ENCODE peak calls at places on chromosomes 16 and 17, in six cellular contexts. One of them, this sample, is unnamed. For H3K36me3, the result is how much of the 10 kb centered on the place peaks cover.

GRCh38 chr17:10352866-10353265 is 19.9 kb downstream of the MYH13 start:
- DNase-seq in heart left ventricle: no peak
- DNase-seq in mammary epithelial cell: no peak
- DNase-seq in neural progenitor cell: no peak
- DNase-seq in A673: no peak
- DNase-seq in Panc1: no peak
- DNase-seq in this sample: no peak

GRCh38 chr16:29744541-29745101 is 1.2 kb downstream of the C16orf54 start:
- DNase-seq in A673: no peak
- DNase-seq in heart left ventricle: no peak
- DNase-seq in Panc1: no peak
- DNase-seq in neural progenitor cell: no peak
- DNase-seq in mammary epithelial cell: no peak
- DNase-seq in this sample: no peak

GRCh38 chr17:77886387-77886728 is 72.1 kb upstream of the TNRC6C start:
- DNase-seq in Panc1: no peak
- DNase-seq in mammary epithelial cell: peak
- DNase-seq in heart left ventricle: no peak
- DNase-seq in A673: no peak
- DNase-seq in neural progenitor cell: no peak
- DNase-seq in this sample: no peak

GRCh38 chr17:27466376-27466747 is 10.1 kb downstream of the KSR1 start:
- DNase-seq in heart left ventricle: no peak
- DNase-seq in mammary epithelial cell: no peak
- DNase-seq in neural progenitor cell: no peak
- DNase-seq in A673: no peak
- DNase-seq in Panc1: no peak
- DNase-seq in this sample: no peak

GRCh38 chr16:67311607-67312449 is 14.7 kb downstream of the KCTD19 start:
- DNase-seq in Panc1: peak
- DNase-seq in A673: peak
- DNase-seq in neural progenitor cell: no peak
- DNase-seq in heart left ventricle: no peak
- DNase-seq in mammary epithelial cell: peak
- DNase-seq in this sample: no peak

GRCh38 chr16:27315333-27316037 is 1.7 kb downstream of the IL4R start:
- DNase-seq in heart left ventricle: peak
- DNase-seq in neural progenitor cell: peak
- DNase-seq in mammary epithelial cell: peak
- DNase-seq in A673: no peak
- DNase-seq in Panc1: no peak
- DNase-seq in this sample: peak

GRCh38 chr16:65323655-65324237 is 201.9 kb upstream of the CDH11 start:
- DNase-seq in heart left ventricle: no peak
- DNase-seq in neural progenitor cell: no peak
- DNase-seq in A673: no peak
- DNase-seq in Panc1: no peak
- DNase-seq in mammary epithelial cell: no peak
- DNase-seq in this sample: no peak

GRCh38 chr16:5738586-5738985 is 641.0 kb upstream of the EEF2KMT start:
- DNase-seq in Panc1: no peak
- DNase-seq in neural progenitor cell: no peak
- DNase-seq in heart left ventricle: no peak
- DNase-seq in A673: peak
- DNase-seq in mammary epithelial cell: no peak
- DNase-seq in this sample: no peak

GRCh38 chr17:3843935-3844516 is 2.0 kb downstream of the NCBP3 start:
- DNase-seq in mammary epithelial cell: peak
- DNase-seq in neural progenitor cell: peak
- DNase-seq in A673: peak
- DNase-seq in Panc1: no peak
- DNase-seq in heart left ventricle: no peak
- DNase-seq in this sample: peak

GRCh38 chr17:59365383-59365981 is 34.0 kb downstream of the YPEL2 start:
- DNase-seq in mammary epithelial cell: no peak
- DNase-seq in neural progenitor cell: peak
- DNase-seq in A673: no peak
- DNase-seq in heart left ventricle: no peak
- DNase-seq in Panc1: no peak
- DNase-seq in this sample: no peak

GRCh38 chr17:74677558-74678466 is 34.9 kb downstream of the CD300LF start:
- DNase-seq in neural progenitor cell: no peak
- DNase-seq in A673: peak
- DNase-seq in mammary epithelial cell: no peak
- DNase-seq in heart left ventricle: peak
- DNase-seq in Panc1: no peak
- DNase-seq in this sample: no peak

GRCh38 chr16:2515180-2515803 is 1.5 kb downstream of the ATP6V0C start:
- DNase-seq in mammary epithelial cell: no peak
- DNase-seq in A673: no peak
- DNase-seq in Panc1: no peak
- DNase-seq in heart left ventricle: peak
- DNase-seq in neural progenitor cell: no peak
- DNase-seq in this sample: no peak

GRCh38 chr16:16124974-16125373 is 98.3 kb downstream of the ABCC6 start:
- DNase-seq in heart left ventricle: no peak
- DNase-seq in A673: no peak
- DNase-seq in mammary epithelial cell: no peak
- DNase-seq in Panc1: no peak
- DNase-seq in neural progenitor cell: no peak
- DNase-seq in this sample: no peak

GRCh38 chr16:19882186-19882585 is 2.5 kb downstream of the GPRC5B start:
- DNase-seq in mammary epithelial cell: no peak
- DNase-seq in Panc1: no peak
- DNase-seq in heart left ventricle: no peak
- DNase-seq in neural progenitor cell: peak
- DNase-seq in A673: peak
- DNase-seq in this sample: no peak

GRCh38 chr16:85361441-85362118 is 249.3 kb upstream of the CIBAR2 start:
- DNase-seq in A673: no peak
- DNase-seq in neural progenitor cell: no peak
- DNase-seq in mammary epithelial cell: no peak
- DNase-seq in heart left ventricle: no peak
- DNase-seq in Panc1: no peak
- DNase-seq in this sample: peak

GRCh38 chr17:28950017-28950751 is 1.1 kb downstream of the PHF12 start:
- DNase-seq in Panc1: no peak
- DNase-seq in heart left ventricle: peak
- DNase-seq in A673: peak
- DNase-seq in mammary epithelial cell: peak
- DNase-seq in neural progenitor cell: peak
- DNase-seq in this sample: peak

GRCh38 chr17:80036715-80037477 is 454 bp downstream of the CCDC40 start:
- DNase-seq in Panc1: no peak
- DNase-seq in neural progenitor cell: peak
- DNase-seq in A673: peak
- DNase-seq in mammary epithelial cell: peak
- DNase-seq in heart left ventricle: no peak
- DNase-seq in this sample: no peak

GRCh38 chr16:78004501-78004900 is 17.8 kb upstream of the CLEC3A start:
- DNase-seq in A673: no peak
- DNase-seq in mammary epithelial cell: no peak
- DNase-seq in heart left ventricle: no peak
- DNase-seq in Panc1: no peak
- DNase-seq in neural progenitor cell: no peak
- DNase-seq in this sample: no peak

GRCh38 chr16:65846210-65846602 is 520.3 kb upstream of the CDH5 start:
- DNase-seq in A673: no peak
- DNase-seq in mammary epithelial cell: no peak
- DNase-seq in neural progenitor cell: no peak
- DNase-seq in heart left ventricle: no peak
- DNase-seq in Panc1: no peak
- DNase-seq in this sample: no peak

GRCh38 chr17:29778936-29779811 is 150.9 kb downstream of the SSH2 start:
- DNase-seq in Panc1: peak
- DNase-seq in neural progenitor cell: peak
- DNase-seq in heart left ventricle: peak
- DNase-seq in A673: peak
- DNase-seq in mammary epithelial cell: peak
- DNase-seq in this sample: peak

GRCh38 chr17:44266402-44267164 is 1.4 kb downstream of the SLC4A1 start:
- DNase-seq in heart left ventricle: no peak
- DNase-seq in A673: no peak
- DNase-seq in neural progenitor cell: no peak
- DNase-seq in mammary epithelial cell: no peak
- DNase-seq in Panc1: no peak
- DNase-seq in this sample: peak

GRCh38 chr17:48722924-48723554 is at the start of gene PRAC2:
- DNase-seq in Panc1: no peak
- DNase-seq in heart left ventricle: no peak
- DNase-seq in mammary epithelial cell: no peak
- DNase-seq in neural progenitor cell: peak
- DNase-seq in A673: peak
- DNase-seq in this sample: no peak

DNA sequence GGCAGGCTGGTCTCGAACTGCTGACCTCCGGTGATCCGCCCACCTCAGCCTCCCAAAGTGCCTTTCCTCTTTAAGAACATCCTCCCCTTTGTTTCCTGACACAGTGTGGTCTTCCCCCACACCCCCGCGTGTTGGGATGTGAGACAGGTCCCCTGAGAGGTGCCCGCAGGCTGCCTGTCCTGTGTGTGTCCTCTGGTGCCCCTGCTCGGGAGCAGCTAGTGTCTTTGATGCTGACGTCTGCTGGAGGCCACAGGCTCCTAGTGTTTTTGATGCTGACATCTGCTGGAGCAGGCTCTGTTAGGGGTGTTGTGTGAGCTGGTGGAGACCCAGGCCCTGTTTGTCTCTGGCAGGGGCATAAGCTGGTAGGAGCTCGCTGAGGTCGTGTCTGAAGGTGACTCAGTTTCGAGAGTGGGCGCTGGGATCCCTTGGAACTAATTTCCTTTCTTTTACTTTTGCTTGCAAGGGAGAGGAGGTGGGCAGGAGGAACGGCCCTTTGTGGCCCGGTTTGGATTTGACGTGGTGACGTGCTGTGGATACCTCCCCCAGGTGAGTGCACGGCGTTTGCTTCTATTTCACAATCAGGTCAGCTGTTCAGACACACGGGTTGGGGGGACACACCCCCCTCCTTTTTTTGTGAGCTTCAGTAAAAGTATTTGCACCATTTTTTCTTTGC is 6.0 kb downstream of the FN3KRP start:
- DNase-seq in heart left ventricle: no peak
- DNase-seq in mammary epithelial cell: no peak
- DNase-seq in Panc1: no peak
- DNase-seq in A673: no peak
- DNase-seq in neural progenitor cell: no peak
- DNase-seq in this sample: no peak
- H3K36me3 ChIP-seq in heart left ventricle: under half
- H3K36me3 ChIP-seq in mammary epithelial cell: under half
- H3K36me3 ChIP-seq in Panc1: under half
- H3K36me3 ChIP-seq in A673: under half
- H3K36me3 ChIP-seq in neural progenitor cell: under half
- H3K36me3 ChIP-seq in this sample: under half

GRCh38 chr17:73293031-73293430 is 18.8 kb downstream of the CDC42EP4 start:
- DNase-seq in heart left ventricle: no peak
- DNase-seq in neural progenitor cell: no peak
- DNase-seq in Panc1: no peak
- DNase-seq in mammary epithelial cell: no peak
- DNase-seq in A673: no peak
- DNase-seq in this sample: peak

GRCh38 chr17:73292031-73292531 is 19.7 kb downstream of the CDC42EP4 start:
- DNase-seq in A673: no peak
- DNase-seq in heart left ventricle: peak
- DNase-seq in mammary epithelial cell: peak
- DNase-seq in neural progenitor cell: no peak
- DNase-seq in Panc1: no peak
- DNase-seq in this sample: peak

GRCh38 chr17:73290399-73291259 is 21.2 kb downstream of the CDC42EP4 start:
- DNase-seq in heart left ventricle: no peak
- DNase-seq in mammary epithelial cell: no peak
- DNase-seq in neural progenitor cell: no peak
- DNase-seq in A673: no peak
- DNase-seq in Panc1: no peak
- DNase-seq in this sample: no peak

GRCh38 chr17:73289549-73290254 is 22.1 kb downstream of the CDC42EP4 start:
- DNase-seq in neural progenitor cell: no peak
- DNase-seq in mammary epithelial cell: no peak
- DNase-seq in Panc1: no peak
- DNase-seq in heart left ventricle: no peak
- DNase-seq in A673: no peak
- DNase-seq in this sample: no peak

DNA sequence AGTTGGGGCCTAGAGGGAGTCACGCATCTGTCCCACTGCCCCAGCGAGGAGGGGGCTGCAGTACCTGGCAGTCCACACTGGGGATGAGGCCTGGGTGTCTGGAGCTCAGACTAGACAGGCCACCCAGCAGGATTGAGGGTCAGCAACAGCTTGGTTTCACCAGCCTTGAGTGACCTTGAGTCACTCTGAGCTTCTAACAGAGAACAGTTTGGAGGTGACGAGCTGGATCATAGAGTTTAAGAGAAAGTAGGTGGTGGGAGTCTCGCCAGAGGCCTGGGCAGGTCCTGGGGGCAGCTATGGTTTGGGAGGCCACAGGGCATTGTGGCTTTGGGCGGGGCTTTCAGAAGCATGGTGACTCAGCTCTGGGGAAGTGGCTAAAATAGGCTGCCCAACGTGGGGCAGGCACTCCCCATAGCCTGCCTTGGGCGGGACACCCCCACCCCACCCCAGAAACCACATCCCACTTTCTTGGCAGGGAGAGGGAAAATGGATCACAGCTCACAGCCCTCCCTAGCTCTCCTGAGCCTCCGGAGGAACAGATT is 20.5 kb downstream of the CDC42EP4 start:
- DNase-seq in mammary epithelial cell: peak
- DNase-seq in Panc1: no peak
- DNase-seq in A673: no peak
- DNase-seq in neural progenitor cell: no peak
- DNase-seq in heart left ventricle: peak
- DNase-seq in this sample: peak
- H3K4me3 ChIP-seq in mammary epithelial cell: peak
- H3K4me3 ChIP-seq in Panc1: no peak
- H3K4me3 ChIP-seq in A673: no peak
- H3K4me3 ChIP-seq in neural progenitor cell: no peak
- H3K4me3 ChIP-seq in heart left ventricle: peak
- H3K4me3 ChIP-seq in this sample: no peak

DNA sequence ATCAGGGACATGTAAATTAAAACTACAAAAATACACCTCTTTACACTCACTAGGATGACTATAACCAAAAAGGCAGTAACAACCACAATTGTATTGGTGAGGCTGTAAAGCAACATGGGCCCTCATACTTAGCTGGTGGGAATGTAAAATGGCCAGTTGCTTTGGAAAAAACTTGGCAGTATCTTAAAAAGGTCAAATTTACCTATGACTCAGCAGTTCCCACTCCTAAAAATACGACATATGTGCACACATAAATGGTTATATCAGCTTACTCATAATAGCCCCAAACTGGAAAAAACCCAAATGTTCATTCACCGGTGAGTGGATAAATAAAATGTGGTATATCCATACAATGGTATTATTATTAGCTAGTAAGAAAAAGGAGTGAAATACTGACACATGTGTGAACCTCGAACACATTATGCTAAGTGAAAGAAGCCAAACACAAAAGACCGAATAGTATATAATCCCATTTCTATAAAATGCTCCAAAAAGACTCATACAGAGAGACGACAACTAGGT is 391.4 kb downstream of the NPIPA8 start:
- DNase-seq in mammary epithelial cell: no peak
- DNase-seq in neural progenitor cell: no peak
- DNase-seq in A673: no peak
- DNase-seq in heart left ventricle: no peak
- DNase-seq in Panc1: no peak
- DNase-seq in this sample: no peak
- H3K27ac ChIP-seq in mammary epithelial cell: no peak
- H3K27ac ChIP-seq in neural progenitor cell: no peak
- H3K27ac ChIP-seq in A673: no peak
- H3K27ac ChIP-seq in heart left ventricle: no peak
- H3K27ac ChIP-seq in Panc1: no peak
- H3K27ac ChIP-seq in this sample: no peak

GRCh38 chr16:80250376-80250775 is 290.4 kb upstream of the DYNLRB2 start:
- DNase-seq in Panc1: no peak
- DNase-seq in neural progenitor cell: no peak
- DNase-seq in A673: no peak
- DNase-seq in mammary epithelial cell: no peak
- DNase-seq in heart left ventricle: no peak
- DNase-seq in this sample: no peak
- H3K36me3 ChIP-seq in Panc1: under half
- H3K36me3 ChIP-seq in neural progenitor cell: under half
- H3K36me3 ChIP-seq in A673: under half
- H3K36me3 ChIP-seq in mammary epithelial cell: under half
- H3K36me3 ChIP-seq in heart left ventricle: under half
- H3K36me3 ChIP-seq in this sample: under half